ENCODE peak calls at places on chromosomes 7 and 10, in ten cellular contexts. Y, V, C, I, L, A, G, T, F and P are unnamed samples.

GRCh38 chr7:152968003-152968402 is 208.5 kb downstream of the ACTR3B start:
- DNase-seq in G (no peak), I (peak), C (no peak), V (no peak), Y (no peak), L (no peak), T (no peak), F (no peak), A (peak), P (no peak)

GRCh38 chr7:150941983-150942590 is 36.0 kb downstream of the KCNH2 start:
- DNase-seq in F (no peak), C (no peak), Y (no peak), A (no peak), I (no peak), L (peak), G (no peak), V (peak), T (no peak), P (no peak)

GRCh38 chr7:32248505-32248904 is 178.3 kb upstream of the PDE1C start:
- DNase-seq in C (no peak), V (no peak), A (no peak), F (no peak), L (no peak), T (no peak), Y (no peak), G (no peak), I (no peak), P (no peak)

GRCh38 chr7:50812847-50813475 is 30.3 kb upstream of the GRB10 start:
- DNase-seq in C (no peak), V (no peak), F (peak), I (peak), A (peak), Y (no peak), G (peak), L (peak), T (peak), P (peak)

GRCh38 chr7:85153715-85154114 is 33.1 kb downstream of the SEMA3D start:
- DNase-seq in F (no peak), I (no peak), A (no peak), T (no peak), C (no peak), G (no peak), V (no peak), Y (no peak), L (no peak), P (no peak)

GRCh38 chr7:35267372-35267771 is 13.5 kb upstream of the TBX20 start:
- DNase-seq in C (no peak), A (no peak), V (no peak), L (no peak), I (no peak), T (no peak), F (no peak), G (no peak), Y (no peak), P (no peak)

GRCh38 chr7:157897686-157898085 is 560.9 kb downstream of the DNAJB6 start:
- DNase-seq in A (no peak), F (no peak), I (no peak), C (no peak), Y (no peak), L (no peak), T (no peak), V (no peak), G (no peak), P (no peak)

GRCh38 chr10:4459531-4459930 is 366.5 kb upstream of the AKR1E2 start:
- DNase-seq in Y (no peak), C (no peak), A (no peak), T (no peak), G (peak), V (no peak), I (peak), L (no peak), F (no peak), P (no peak)

GRCh38 chr7:104914427-104914826 is 99.6 kb upstream of the KMT2E start:
- DNase-seq in Y (no peak), F (no peak), L (no peak), I (peak), V (no peak), G (no peak), T (no peak), A (no peak), C (no peak), P (no peak)

GRCh38 chr10:66917104-66917503 is 8.7 kb upstream of the LRRTM3 start:
- DNase-seq in F (no peak), V (no peak), T (no peak), I (no peak), A (no peak), L (no peak), G (no peak), Y (no peak), C (no peak), P (no peak)

GRCh38 chr10:46544989-46545791 is 11.3 kb downstream of the GPRIN2 start:
- DNase-seq in F (peak), T (peak), Y (peak), A (peak), C (no peak), I (peak), L (no peak), V (no peak), G (peak), P (no peak)

GRCh38 chr10:46546591-46547330 is 9.7 kb downstream of the GPRIN2 start:
- DNase-seq in C (peak), Y (peak), G (no peak), A (no peak), T (peak), I (no peak), F (peak), V (no peak), L (no peak), P (no peak)

GRCh38 chr10:46547881-46548780 is 8.3 kb downstream of the GPRIN2 start:
- DNase-seq in F (peak), G (no peak), V (no peak), T (peak), I (no peak), C (no peak), Y (no peak), A (no peak), L (no peak), P (no peak)

GRCh38 chr10:46547331-46547880 is 9.1 kb downstream of the GPRIN2 start:
- DNase-seq in Y (peak), T (no peak), I (no peak), G (no peak), C (peak), F (peak), A (no peak), L (no peak), V (no peak), P (no peak)

DNA sequence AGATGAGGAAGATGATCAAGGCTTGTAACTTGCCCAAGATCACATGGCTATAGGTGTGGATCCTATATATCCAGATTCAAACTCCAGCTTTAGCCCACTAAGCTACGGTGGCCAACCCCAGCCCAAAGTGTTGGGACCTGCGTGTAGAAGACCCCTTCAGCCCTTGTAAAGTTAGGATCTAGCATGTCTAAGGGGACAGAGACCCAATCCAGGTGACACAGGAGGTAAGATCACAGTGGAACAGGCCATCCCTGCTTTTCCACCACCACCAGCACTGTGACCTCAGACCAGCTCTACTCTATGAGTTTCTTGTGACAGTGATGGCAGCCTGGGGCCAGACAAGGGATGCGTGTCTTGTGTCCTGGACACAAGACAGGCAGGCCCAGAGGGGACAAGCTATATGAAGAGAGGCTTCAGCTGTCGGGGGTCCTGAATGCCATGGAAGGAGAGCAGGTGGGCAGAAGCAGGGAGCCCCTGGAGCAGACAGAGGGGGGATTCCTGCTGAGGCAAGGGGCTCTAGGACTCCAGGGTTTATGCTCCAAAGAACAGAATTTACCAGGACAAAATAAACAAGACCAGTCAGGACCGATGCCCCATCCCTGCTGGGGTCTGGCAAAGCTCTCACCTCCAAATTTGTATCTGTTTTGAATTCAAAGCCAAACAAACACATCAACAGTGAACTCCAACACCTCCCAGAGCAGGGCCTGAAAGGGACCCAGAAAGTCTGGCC is 10.4 kb downstream of the GPRIN2 start:
- DNase-seq in C (peak), G (no peak), L (no peak), Y (peak), I (no peak), F (peak), V (no peak), A (no peak), T (peak), P (no peak)
- TF ChIP-seq CTCF in C (no peak), G (no peak), L (no peak), Y (no peak), I (no peak), F (no peak), V (no peak), A (no peak), T (no peak), P (no peak)

GRCh38 chr10:29543715-29544114 is 91.1 kb downstream of the SVIL start:
- DNase-seq in F (no peak), L (no peak), I (no peak), C (no peak), A (no peak), V (no peak), Y (no peak), T (no peak), G (no peak), P (no peak)

GRCh38 chr10:29542723-29543122 is 92.0 kb downstream of the SVIL start:
- DNase-seq in Y (no peak), I (no peak), V (no peak), F (no peak), G (no peak), A (no peak), L (no peak), T (no peak), C (no peak), P (no peak)

GRCh38 chr10:29540016-29540415 is 94.8 kb downstream of the SVIL start:
- DNase-seq in I (no peak), V (no peak), F (no peak), A (no peak), T (no peak), C (no peak), G (no peak), Y (no peak), L (no peak), P (no peak)

GRCh38 chr10:29539398-29539797 is 95.4 kb downstream of the SVIL start:
- DNase-seq in C (no peak), T (no peak), I (no peak), L (no peak), A (no peak), F (no peak), G (no peak), V (no peak), Y (no peak), P (no peak)

GRCh38 chr10:29541826-29542225 is 92.9 kb downstream of the SVIL start:
- DNase-seq in A (no peak), Y (no peak), C (no peak), L (no peak), I (no peak), G (no peak), F (no peak), V (no peak), T (no peak), P (no peak)
- TF ChIP-seq CTCF in A (no peak), Y (no peak), C (no peak), L (no peak), I (no peak), G (no peak), F (no peak), V (no peak), T (no peak), P (no peak)

GRCh38 chr10:69636626-69637550 is 6.8 kb downstream of the FAM241B start:
- DNase-seq in Y (no peak), G (peak), I (peak), L (no peak), C (no peak), V (peak), T (peak), F (no peak), A (no peak), P (no peak)
- TF ChIP-seq CTCF in Y (no peak), G (peak), I (peak), L (no peak), C (peak), V (peak), T (no peak), F (no peak), A (peak), P (no peak)

GRCh38 chr7:1101580-1102431 is 13.9 kb downstream of the GPER1 start:
- DNase-seq in I (no peak), A (peak), G (no peak), Y (no peak), F (no peak), C (no peak), V (no peak), T (peak), L (no peak), P (no peak)
- TF ChIP-seq CTCF in I (no peak), A (no peak), G (no peak), Y (no peak), F (no peak), C (no peak), V (no peak), T (no peak), L (no peak), P (no peak)

DNA sequence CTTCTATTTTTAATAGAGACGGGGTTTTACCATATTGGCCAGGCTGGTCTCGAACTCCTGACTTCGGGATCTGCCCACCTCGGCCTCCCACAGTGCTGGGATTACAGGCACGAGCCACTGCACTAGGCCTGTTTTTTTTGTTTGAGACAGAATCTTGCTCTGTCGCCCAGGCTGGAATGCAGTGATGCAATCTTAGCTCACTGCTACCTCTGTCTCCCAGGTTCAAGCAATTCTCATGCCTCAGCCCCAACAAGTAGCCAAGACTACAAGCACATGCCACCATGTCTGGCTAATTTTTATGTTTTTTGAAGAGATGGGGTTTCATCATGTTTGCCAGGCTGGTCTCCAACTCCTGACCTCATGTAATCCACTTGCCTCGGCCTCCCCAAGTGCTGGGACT is 73.7 kb downstream of the TYW1B start:
- DNase-seq in T (no peak), I (no peak), L (no peak), C (no peak), F (no peak), A (peak), Y (no peak), G (peak), V (no peak), P (no peak)
- TF ChIP-seq CTCF in T (no peak), I (no peak), L (no peak), C (no peak), F (no peak), A (no peak), Y (no peak), G (no peak), V (no peak), P (no peak)

DNA sequence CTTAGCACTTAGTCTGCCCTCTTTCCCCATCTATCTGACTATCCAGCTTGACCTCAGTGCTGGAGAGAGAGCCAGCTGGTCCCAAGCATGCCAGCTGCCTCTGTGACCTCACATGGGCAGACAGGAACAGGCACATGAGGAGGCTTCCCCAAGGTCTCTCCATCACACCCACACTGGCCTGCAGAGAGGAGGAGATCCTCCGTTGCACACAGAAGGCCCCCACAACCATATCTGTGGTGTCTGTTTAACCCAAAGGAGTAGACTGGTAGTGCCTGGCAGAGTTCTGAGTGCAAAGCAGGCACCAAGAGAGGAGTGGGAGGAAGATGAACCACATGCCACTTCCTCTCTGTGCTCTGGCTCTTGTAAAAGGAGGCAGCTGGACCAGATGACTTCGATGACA is 4.8 kb upstream of the ANK3 start:
- DNase-seq in Y (no peak), L (no peak), A (no peak), C (no peak), T (no peak), G (no peak), V (no peak), F (no peak), I (no peak), P (no peak)
- TF ChIP-seq CTCF in Y (no peak), L (no peak), A (no peak), C (no peak), T (no peak), G (no peak), V (no peak), F (no peak), I (no peak), P (no peak)

GRCh38 chr10:23340346-23340745 is 4.3 kb downstream of the C10orf67 start:
- DNase-seq in G (no peak), C (no peak), I (no peak), F (no peak), V (no peak), Y (no peak), A (no peak), L (no peak), T (no peak), P (no peak)

GRCh38 chr10:23337616-23338015 is 7.0 kb downstream of the C10orf67 start:
- DNase-seq in C (no peak), L (no peak), V (no peak), I (no peak), Y (no peak), A (no peak), F (no peak), G (no peak), T (no peak), P (no peak)

GRCh38 chr10:23338155-23338828 is 6.3 kb downstream of the C10orf67 start:
- DNase-seq in G (peak), C (no peak), I (peak), Y (no peak), V (no peak), L (no peak), F (no peak), T (no peak), A (no peak), P (no peak)

GRCh38 chr10:23341004-23341403 is 3.6 kb downstream of the C10orf67 start:
- DNase-seq in T (no peak), A (no peak), L (no peak), C (no peak), F (no peak), I (peak), Y (no peak), G (no peak), V (no peak), P (no peak)

DNA sequence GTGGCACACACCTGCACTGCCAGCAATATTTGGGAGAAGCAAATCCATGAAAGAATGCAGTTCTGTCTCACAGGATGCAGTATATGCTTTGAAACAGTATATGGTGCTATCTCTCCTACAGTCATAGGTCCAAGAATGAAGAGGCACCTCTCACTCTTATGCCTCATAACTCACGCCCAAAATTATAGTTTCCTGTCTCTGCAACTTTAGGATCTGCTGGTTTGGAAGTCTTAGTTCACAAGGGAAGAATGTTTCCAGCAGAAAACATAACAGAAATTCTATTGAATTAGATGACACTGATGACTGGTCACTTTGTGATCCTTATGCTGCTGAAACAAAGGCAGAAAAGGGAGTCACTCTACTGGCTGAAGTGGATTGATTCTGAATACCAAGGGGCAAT is 5.7 kb downstream of the C10orf67 start:
- DNase-seq in F (no peak), C (no peak), L (no peak), Y (no peak), V (no peak), A (no peak), I (no peak), G (no peak), T (no peak), P (no peak)
- TF ChIP-seq CTCF in F (no peak), C (no peak), L (no peak), Y (no peak), V (no peak), A (no peak), I (no peak), G (no peak), T (no peak), P (no peak)

DNA sequence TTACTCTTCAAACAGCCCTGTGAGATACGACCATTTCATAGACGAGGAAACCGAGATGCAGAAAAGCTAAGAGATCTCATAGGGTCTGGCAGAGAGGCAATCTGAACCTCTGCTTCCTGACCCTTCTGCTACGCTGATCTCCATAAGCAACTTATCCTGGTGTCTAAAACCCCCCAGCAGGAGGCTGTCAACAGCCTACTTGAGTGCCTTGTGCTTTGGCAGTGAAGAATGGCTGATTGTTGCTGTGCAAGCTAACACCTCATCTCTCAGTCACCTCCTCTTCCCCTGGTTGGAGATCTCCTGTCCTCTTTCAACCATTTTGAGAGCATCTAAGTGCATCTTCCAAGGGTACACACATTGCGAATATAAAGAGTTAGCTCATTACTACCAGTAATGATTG is 86.2 kb downstream of the AOAH start:
- DNase-seq in C (no peak), F (no peak), A (no peak), T (no peak), V (no peak), G (no peak), Y (no peak), I (no peak), L (no peak), P (no peak)
- TF ChIP-seq CTCF in C (peak), F (no peak), A (no peak), T (no peak), V (no peak), G (no peak), Y (no peak), I (no peak), L (no peak), P (no peak)

GRCh38 chr7:87220734-87221215 is 1.2 kb upstream of the TMEM243 start:
- DNase-seq in F (no peak), T (no peak), A (peak), V (peak), Y (no peak), C (no peak), G (no peak), I (peak), L (no peak), P (no peak)

GRCh38 chr7:87219545-87220025 is at the start of gene TMEM243:
- DNase-seq in T (peak), L (peak), I (peak), F (peak), V (peak), Y (peak), G (peak), A (peak), C (peak), P (peak)

GRCh38 chr7:87220026-87220733 is 648 bp upstream of the TMEM243 start:
- DNase-seq in L (peak), V (peak), T (peak), Y (peak), A (peak), C (peak), I (peak), F (peak), G (peak), P (peak)

GRCh38 chr7:87217983-87218653 is 1.4 kb downstream of the TMEM243 start:
- DNase-seq in C (no peak), F (no peak), T (no peak), Y (no peak), A (no peak), G (no peak), V (no peak), I (no peak), L (no peak), P (no peak)

GRCh38 chr7:87218941-87219544 is 489 bp downstream of the TMEM243 start:
- DNase-seq in C (no peak), G (peak), Y (no peak), L (peak), F (peak), I (peak), V (peak), A (peak), T (peak), P (no peak)
- TF ChIP-seq CTCF in C (no peak), G (peak), Y (no peak), L (no peak), F (no peak), I (no peak), V (peak), A (peak), T (no peak), P (peak)

GRCh38 chr10:55410415-55410885 is 609.4 kb upstream of the PCDH15 start:
- DNase-seq in C (peak), G (peak), F (peak), V (no peak), L (peak), A (no peak), Y (no peak), I (no peak), T (no peak), P (no peak)
- TF ChIP-seq CTCF in C (peak), G (no peak), F (peak), V (no peak), L (no peak), A (no peak), Y (no peak), I (peak), T (no peak), P (no peak)